ENCODE peak calls at places on chromosomes 7 and 10, in four cellular contexts. A, M, L and Z are unnamed samples.

GRCh38 chr10:67520924-67521520 is 175.0 kb downstream of the CTNNA3 start:
- DNase-seq in M (peak; percentile 45), A (peak; percentile 2), L (no peak), Z (peak; percentile 11)

GRCh38 chr10:71513896-71514295 is 117.2 kb downstream of the CDH23 start:
- DNase-seq in A (no peak), L (no peak), M (no peak), Z (no peak)

GRCh38 chr7:18976715-18977466 is 140.5 kb downstream of the TWIST1 start:
- DNase-seq in L (no peak), A (no peak), M (no peak), Z (no peak)

GRCh38 chr10:52956451-52956850 is 183.9 kb upstream of the MBL2 start:
- DNase-seq in M (no peak), A (no peak), L (no peak), Z (no peak)

GRCh38 chr7:96784597-96784996 is 75.0 kb upstream of the SEM1 start:
- DNase-seq in L (no peak), A (no peak), M (no peak), Z (no peak)

GRCh38 chr7:91957823-91958222 is 17.2 kb downstream of the AKAP9 start:
- DNase-seq in A (no peak), M (no peak), L (no peak), Z (no peak)

GRCh38 chr10:218753-219152 is 83.5 kb downstream of the ZMYND11 start:
- DNase-seq in M (no peak), L (no peak), A (no peak), Z (no peak)

GRCh38 chr7:137172105-137172590 is 171.4 kb downstream of the PTN start:
- DNase-seq in A (no peak), L (no peak), M (no peak), Z (no peak)

GRCh38 chr10:76205361-76205760 is 773.9 kb downstream of the LRMDA start:
- DNase-seq in A (no peak), L (no peak), M (no peak), Z (no peak)

GRCh38 chr10:37789590-37789989 is 67.8 kb downstream of the ZNF248 start:
- DNase-seq in M (no peak), A (no peak), L (no peak), Z (no peak)

GRCh38 chr10:56633876-56634452 is 272.9 kb upstream of the ZWINT start:
- DNase-seq in M (no peak), L (no peak), A (peak; percentile 59), Z (peak; percentile 4)

GRCh38 chr10:115827650-115828049 is 445.4 kb downstream of the GFRA1 start:
- DNase-seq in L (no peak), M (no peak), A (no peak), Z (no peak)

GRCh38 chr7:20283385-20283784 is 47.3 kb upstream of the ITGB8 start:
- DNase-seq in A (no peak), L (no peak), M (no peak), Z (no peak)

GRCh38 chr7:155979994-155980393 is 167.7 kb upstream of the SHH start:
- DNase-seq in L (no peak), A (no peak), M (no peak), Z (no peak)

GRCh38 chr10:114261116-114261515 is 22.1 kb downstream of the VWA2 start:
- DNase-seq in A (no peak), L (no peak), M (no peak), Z (no peak)

GRCh38 chr10:124642076-124642710 is 102.0 kb downstream of the FAM53B start:
- DNase-seq in M (no peak), L (no peak), A (no peak), Z (no peak)

GRCh38 chr10:58028597-58029366 is 238.9 kb downstream of the IPMK start:
- DNase-seq in L (no peak), A (no peak), M (no peak), Z (no peak)

GRCh38 chr10:104387130-104387888 is 33.7 kb downstream of the CFAP58 start:
- DNase-seq in A (no peak), M (peak; percentile 6), L (no peak), Z (no peak)

GRCh38 chr10:103693070-103693811 is 162.1 kb downstream of the SH3PXD2A start:
- DNase-seq in A (no peak), M (peak; percentile 19), L (no peak), Z (peak; percentile 60)

GRCh38 chr7:78786055-78786454 is 667.4 kb downstream of the MAGI2 start:
- DNase-seq in A (no peak), M (no peak), L (no peak), Z (no peak)

GRCh38 chr7:2152646-2153045 is 80.1 kb downstream of the MAD1L1 start:
- DNase-seq in A (no peak), M (no peak), L (no peak), Z (no peak)

GRCh38 chr7:81873559-81873958 is 103.7 kb upstream of the HGF start:
- DNase-seq in A (peak; percentile 31), M (no peak), L (no peak), Z (no peak)

GRCh38 chr10:116263870-116264269 is 9.1 kb downstream of the GFRA1 start:
- DNase-seq in A (no peak), M (no peak), L (no peak), Z (no peak)

DNA sequence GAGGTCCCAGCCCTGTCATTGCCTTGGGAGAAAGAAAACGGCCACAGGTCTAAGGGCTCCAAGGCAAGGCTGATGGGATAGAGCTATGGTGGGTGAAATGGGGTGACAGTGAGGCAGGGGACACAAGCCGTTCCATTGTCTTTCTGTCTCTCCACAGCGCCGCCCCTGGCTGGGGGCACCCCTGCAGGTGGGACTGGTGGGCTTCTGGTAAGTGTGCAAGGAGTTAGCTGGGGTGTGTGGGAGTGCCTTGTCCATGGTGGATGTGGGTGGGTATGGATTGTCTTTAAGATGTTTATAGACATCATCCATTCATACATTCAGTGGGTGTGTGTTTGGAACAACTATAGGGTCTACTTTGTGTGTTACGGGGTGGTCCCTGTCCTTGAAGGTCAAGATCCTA is 7.5 kb downstream of the SFXN3 start:
- DNase-seq in L (no peak), M (no peak), A (no peak), Z (no peak)
- TF ChIP-seq SPI1 in L (no peak), M (no peak), A (no peak), Z (no peak)

DNA sequence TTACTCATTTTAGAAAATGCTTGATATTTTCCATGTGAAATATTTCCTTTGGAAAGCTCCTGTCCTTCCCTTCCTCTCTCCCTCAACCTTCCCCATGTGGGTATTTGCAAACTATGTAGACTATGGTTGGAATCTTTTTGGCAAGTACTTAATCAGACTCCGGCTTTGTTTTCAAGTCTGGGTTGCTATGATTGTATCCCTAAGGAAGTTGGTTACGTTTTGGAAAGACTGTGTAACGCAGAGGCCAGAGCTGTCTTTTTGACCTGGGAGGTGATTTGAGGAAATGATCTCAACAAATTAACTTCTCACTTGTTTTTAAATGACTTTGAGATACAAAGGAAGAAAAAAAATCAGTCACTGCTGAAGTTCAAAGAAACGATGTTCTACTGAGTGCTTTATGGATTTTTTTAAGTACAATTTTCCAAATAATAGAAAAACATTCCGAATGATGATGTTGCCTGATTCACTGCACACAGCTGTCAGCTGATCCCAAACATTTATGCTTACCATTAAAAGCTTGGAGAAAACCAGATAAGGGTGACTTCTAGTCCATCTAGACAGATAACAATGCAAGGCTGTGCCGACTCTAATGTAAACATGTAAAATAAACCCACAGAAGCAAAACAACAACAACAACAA is 145.5 kb upstream of the CELF2 start:
- DNase-seq in M (no peak), L (no peak), A (no peak), Z (no peak)
- TF ChIP-seq SPI1 in M (no peak), L (no peak), A (no peak), Z (no peak)

GRCh38 chr10:49560526-49560925 is 21.6 kb upstream of the ERCC6 start:
- DNase-seq in M (no peak), L (no peak), A (no peak), Z (no peak)

GRCh38 chr10:49567810-49568209 is 28.9 kb upstream of the ERCC6 start:
- DNase-seq in L (peak; percentile 11), M (no peak), A (no peak), Z (no peak)

GRCh38 chr10:49562893-49563292 is 24.0 kb upstream of the ERCC6 start:
- DNase-seq in A (no peak), M (no peak), L (no peak), Z (no peak)

GRCh38 chr10:49568235-49568634 is 29.3 kb upstream of the ERCC6 start:
- DNase-seq in M (no peak), L (no peak), A (peak; percentile 9), Z (no peak)

DNA sequence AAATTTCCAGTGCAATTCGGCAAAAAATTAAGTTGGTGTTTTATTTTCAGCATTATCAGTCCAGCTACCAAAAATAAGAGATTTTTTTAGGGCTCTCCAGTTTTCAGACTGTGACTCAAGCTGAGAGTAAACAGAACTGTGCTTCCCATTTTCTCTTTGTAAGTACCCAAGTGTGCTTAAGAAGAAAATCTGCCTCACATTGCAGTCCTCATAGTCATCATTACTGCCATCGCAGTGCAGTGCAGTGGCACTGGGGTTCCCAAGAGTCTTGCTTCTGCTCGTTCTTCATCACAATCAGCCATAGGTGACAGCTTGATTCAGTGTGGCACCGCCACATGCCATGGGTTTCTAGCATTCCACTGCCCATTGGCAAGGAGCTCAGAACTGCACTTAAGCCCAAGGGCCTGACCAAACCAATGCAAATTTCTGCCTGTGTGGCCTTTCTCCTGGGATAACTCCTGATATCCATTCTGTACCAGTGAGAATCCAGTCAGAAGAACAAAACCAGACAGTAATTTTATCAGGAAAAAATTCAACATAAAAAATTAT is 25.6 kb upstream of the ERCC6 start:
- DNase-seq in A (no peak), L (no peak), M (no peak), Z (no peak)
- TF ChIP-seq SPI1 in A (no peak), L (no peak), M (no peak), Z (no peak)

DNA sequence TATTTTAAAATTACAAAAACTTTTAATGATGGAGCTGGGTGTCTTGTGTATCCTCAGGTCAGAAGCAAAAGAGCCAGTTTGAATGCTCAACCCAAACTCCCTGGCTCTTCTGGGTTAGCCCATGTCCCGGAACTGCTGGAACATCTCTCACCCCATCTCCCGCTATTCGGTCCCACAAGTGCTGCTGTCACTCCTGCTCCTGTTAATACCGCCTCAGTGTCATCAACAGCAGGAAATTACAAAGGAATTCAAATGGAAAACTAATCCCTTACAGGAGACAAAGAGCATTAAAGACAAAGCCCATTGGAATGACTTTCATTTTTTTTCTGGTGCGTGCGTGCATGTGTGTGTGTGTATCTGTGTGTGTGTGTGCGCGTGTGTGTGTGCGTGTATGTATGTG is 112.0 kb upstream of the C7orf33 start:
- DNase-seq in L (no peak), M (no peak), A (no peak), Z (no peak)
- TF ChIP-seq SPI1 in L (no peak), M (no peak), A (no peak), Z (no peak)

GRCh38 chr10:4767033-4767814 is 58.8 kb upstream of the AKR1E2 start:
- DNase-seq in L (no peak), M (peak; percentile 21), A (no peak), Z (no peak)

GRCh38 chr10:4770766-4771553 is 55.0 kb upstream of the AKR1E2 start:
- DNase-seq in A (no peak), M (no peak), L (no peak), Z (no peak)

GRCh38 chr10:4775808-4776207 is 50.2 kb upstream of the AKR1E2 start:
- DNase-seq in L (no peak), A (no peak), M (no peak), Z (no peak)

GRCh38 chr10:4772202-4772570 is 53.8 kb upstream of the AKR1E2 start:
- DNase-seq in L (no peak), M (no peak), A (no peak), Z (no peak)

GRCh38 chr10:4771554-4772201 is 54.3 kb upstream of the AKR1E2 start:
- DNase-seq in L (no peak), M (no peak), A (no peak), Z (no peak)
- TF ChIP-seq SPI1 in L (no peak), M (no peak), A (no peak), Z (no peak)